ENCODE peak calls at places on chromosomes 16 and 17, in six cellular contexts. One of them, this sample, is unnamed. For H3K27me3, the result is how much of the 10 kb centered on the place peaks cover.

GRCh38 chr16:79662673-79663313 is 62.3 kb upstream of the MAF start:
- DNase-seq in GM12878: no peak
- DNase-seq in prostate gland: no peak
- DNase-seq in transverse colon: no peak
- DNase-seq in stomach: no peak
- DNase-seq in heart left ventricle: no peak
- DNase-seq in this sample: no peak

GRCh38 chr17:40958086-40958953 is 8.4 kb downstream of the KRT39 start:
- DNase-seq in GM12878: no peak
- DNase-seq in prostate gland: peak
- DNase-seq in transverse colon: peak
- DNase-seq in stomach: peak
- DNase-seq in heart left ventricle: no peak
- DNase-seq in this sample: no peak

GRCh38 chr17:19431691-19432090 is 20.7 kb downstream of the RNF112 start:
- DNase-seq in GM12878: no peak
- DNase-seq in prostate gland: no peak
- DNase-seq in transverse colon: no peak
- DNase-seq in stomach: no peak
- DNase-seq in heart left ventricle: no peak
- DNase-seq in this sample: no peak

GRCh38 chr17:67376892-67377726 is at the start of gene PITPNC1:
- DNase-seq in GM12878: no peak
- DNase-seq in prostate gland: peak
- DNase-seq in transverse colon: peak
- DNase-seq in stomach: peak
- DNase-seq in heart left ventricle: peak
- DNase-seq in this sample: peak

GRCh38 chr17:40598928-40599627 is 33.8 kb upstream of the CCR7 start:
- DNase-seq in GM12878: peak
- DNase-seq in prostate gland: no peak
- DNase-seq in transverse colon: peak
- DNase-seq in stomach: no peak
- DNase-seq in heart left ventricle: no peak
- DNase-seq in this sample: peak

GRCh38 chr17:58092797-58093385 is 9.7 kb downstream of the DYNLL2 start:
- DNase-seq in GM12878: no peak
- DNase-seq in prostate gland: no peak
- DNase-seq in transverse colon: no peak
- DNase-seq in stomach: no peak
- DNase-seq in heart left ventricle: no peak
- DNase-seq in this sample: no peak

GRCh38 chr16:54175552-54176375 is 110.8 kb downstream of the IRX3 start:
- DNase-seq in GM12878: no peak
- DNase-seq in prostate gland: no peak
- DNase-seq in transverse colon: no peak
- DNase-seq in stomach: no peak
- DNase-seq in heart left ventricle: no peak
- DNase-seq in this sample: no peak

GRCh38 chr17:17959520-17960361 is 12.5 kb downstream of the TOM1L2 start:
- DNase-seq in GM12878: peak
- DNase-seq in prostate gland: no peak
- DNase-seq in transverse colon: no peak
- DNase-seq in stomach: no peak
- DNase-seq in heart left ventricle: no peak
- DNase-seq in this sample: no peak

GRCh38 chr16:84834403-84834772 is 14.6 kb downstream of the CRISPLD2 start:
- DNase-seq in GM12878: no peak
- DNase-seq in prostate gland: no peak
- DNase-seq in transverse colon: no peak
- DNase-seq in stomach: no peak
- DNase-seq in heart left ventricle: no peak
- DNase-seq in this sample: peak

DNA sequence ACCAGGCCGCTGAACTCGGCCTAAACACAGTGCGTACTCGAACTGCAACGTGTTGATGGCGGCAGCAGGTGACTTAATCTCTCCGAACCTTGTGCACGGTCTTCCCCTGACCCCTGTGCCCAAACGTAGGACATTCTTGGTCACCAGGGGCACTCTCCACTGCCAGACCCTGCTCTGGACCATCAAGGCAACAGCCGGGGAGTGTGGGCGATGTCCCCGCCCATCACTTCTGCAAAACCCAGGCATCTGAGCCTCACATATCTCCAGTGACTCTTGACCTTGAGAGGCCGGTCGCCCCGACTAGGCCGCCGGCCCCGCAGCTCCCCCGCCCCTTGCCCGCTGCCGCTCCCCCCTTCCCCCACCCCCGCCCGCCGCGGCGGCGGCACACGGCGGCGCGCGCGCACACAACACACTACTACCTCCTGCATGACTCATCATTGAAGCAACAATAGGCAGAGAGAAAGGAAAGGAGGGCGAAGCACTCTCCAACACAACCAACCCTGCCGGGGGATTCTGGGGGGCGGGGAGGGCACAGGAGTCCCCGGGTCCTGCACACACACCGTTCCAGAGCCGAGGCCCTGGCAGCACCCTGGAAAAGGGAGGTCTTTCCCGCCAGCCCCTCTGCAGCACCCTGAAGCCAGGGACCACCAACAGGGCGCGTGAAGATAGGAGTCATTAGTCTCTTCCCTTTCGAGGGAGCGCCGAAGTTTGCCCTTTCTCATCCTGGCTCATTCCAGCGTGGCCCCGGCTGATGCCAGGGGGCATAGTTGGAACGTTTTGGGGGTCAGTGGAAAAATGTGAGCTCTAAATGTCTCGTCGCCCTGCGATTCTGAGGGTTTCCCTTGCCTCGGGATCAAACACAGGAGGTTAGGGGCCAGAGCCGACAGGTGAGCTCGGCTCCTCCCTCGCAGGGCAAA is 1.9 kb downstream of the MNT start:
- DNase-seq in GM12878: no peak
- DNase-seq in prostate gland: peak
- DNase-seq in transverse colon: peak
- DNase-seq in stomach: peak
- DNase-seq in heart left ventricle: peak
- DNase-seq in this sample: peak
- TF ChIP-seq POLR2A in GM12878: peak
- TF ChIP-seq POLR2A in prostate gland: peak
- TF ChIP-seq POLR2A in transverse colon: no peak
- TF ChIP-seq POLR2A in stomach: no peak
- TF ChIP-seq POLR2A in heart left ventricle: no peak
- TF ChIP-seq POLR2A in this sample: no peak

DNA sequence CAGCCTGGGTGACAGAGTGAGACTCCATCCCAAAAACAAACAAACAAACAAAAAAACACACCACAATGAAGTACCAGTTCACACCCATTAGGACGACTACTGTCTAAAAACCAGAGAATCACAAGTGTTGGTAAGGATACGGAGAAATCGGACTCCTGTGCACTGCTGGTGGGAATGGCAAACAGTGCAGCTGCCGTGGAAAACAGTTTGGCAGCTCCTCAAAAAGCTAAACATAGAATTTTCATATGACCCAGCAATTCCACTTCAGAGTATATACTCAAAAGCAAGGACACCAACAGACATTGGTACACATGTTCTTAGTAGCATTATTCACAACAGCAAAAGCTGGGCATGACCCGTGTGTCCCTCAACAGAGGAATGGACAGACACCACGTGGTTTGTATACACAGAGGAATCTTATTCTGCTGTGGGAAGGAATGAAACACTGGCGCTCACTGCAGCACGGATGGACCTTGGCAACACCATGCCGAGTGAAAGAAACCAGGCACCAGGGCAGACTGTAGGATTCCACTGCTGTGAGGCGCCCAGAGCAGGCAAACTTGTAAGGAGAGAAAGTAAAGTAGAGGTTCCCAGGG is 16.0 kb downstream of the NPTX1 start:
- DNase-seq in GM12878: no peak
- DNase-seq in prostate gland: no peak
- DNase-seq in transverse colon: no peak
- DNase-seq in stomach: no peak
- DNase-seq in heart left ventricle: no peak
- DNase-seq in this sample: no peak
- H3K27me3 ChIP-seq in GM12878: under half
- H3K27me3 ChIP-seq in prostate gland: under half
- H3K27me3 ChIP-seq in transverse colon: under half
- H3K27me3 ChIP-seq in stomach: under half
- H3K27me3 ChIP-seq in heart left ventricle: under half
- H3K27me3 ChIP-seq in this sample: under half

GRCh38 chr17:77455111-77455877 is 314.5 kb downstream of the SEC14L1 start:
- DNase-seq in GM12878: no peak
- DNase-seq in prostate gland: no peak
- DNase-seq in transverse colon: no peak
- DNase-seq in stomach: no peak
- DNase-seq in heart left ventricle: no peak
- DNase-seq in this sample: no peak
- H3K27ac ChIP-seq in GM12878: peak
- H3K27ac ChIP-seq in prostate gland: peak
- H3K27ac ChIP-seq in transverse colon: peak
- H3K27ac ChIP-seq in stomach: peak
- H3K27ac ChIP-seq in heart left ventricle: no peak
- H3K27ac ChIP-seq in this sample: no peak

DNA sequence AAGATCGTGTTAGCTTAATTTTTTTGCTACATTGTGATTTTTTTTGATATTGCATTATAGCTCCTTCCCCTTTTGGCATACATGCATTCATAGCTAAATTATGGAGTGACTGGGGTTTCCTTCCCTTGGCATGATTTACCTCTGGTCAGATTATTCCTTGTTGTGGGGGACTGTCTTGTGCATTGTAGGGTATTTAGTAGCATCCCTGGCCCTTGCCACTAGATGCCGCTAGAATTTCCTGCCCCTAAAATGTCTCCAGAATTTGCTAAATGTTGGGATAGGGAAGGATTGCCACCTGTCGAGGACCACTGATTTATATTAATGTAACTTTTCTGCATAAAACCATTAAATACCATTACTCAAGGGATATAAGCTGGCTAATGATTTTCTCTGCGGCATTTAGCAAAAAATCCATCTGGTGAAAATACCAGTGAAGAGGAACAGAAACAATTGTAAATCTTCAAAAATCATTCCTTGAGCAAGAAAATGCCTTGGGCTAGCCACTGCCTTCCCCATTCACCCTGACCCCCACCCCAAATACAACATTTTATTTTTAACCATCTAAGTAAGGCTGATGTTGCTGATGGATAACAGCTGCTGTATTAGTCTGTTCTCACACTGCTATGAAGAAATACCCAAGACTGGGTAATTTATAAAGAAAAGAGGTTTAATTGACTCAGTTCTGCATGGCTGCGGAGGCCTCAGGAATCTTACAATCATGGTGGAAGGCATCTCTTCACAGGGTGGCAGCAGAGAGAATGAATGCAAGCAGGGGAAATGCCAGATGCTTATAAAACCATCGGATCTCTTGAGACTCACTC is 195.2 kb downstream of the MAP2K6 start:
- DNase-seq in GM12878: no peak
- DNase-seq in prostate gland: no peak
- DNase-seq in transverse colon: no peak
- DNase-seq in stomach: no peak
- DNase-seq in heart left ventricle: no peak
- DNase-seq in this sample: peak
- TF ChIP-seq POLR2A in GM12878: no peak
- TF ChIP-seq POLR2A in prostate gland: no peak
- TF ChIP-seq POLR2A in transverse colon: no peak
- TF ChIP-seq POLR2A in stomach: no peak
- TF ChIP-seq POLR2A in heart left ventricle: no peak
- TF ChIP-seq POLR2A in this sample: no peak

DNA sequence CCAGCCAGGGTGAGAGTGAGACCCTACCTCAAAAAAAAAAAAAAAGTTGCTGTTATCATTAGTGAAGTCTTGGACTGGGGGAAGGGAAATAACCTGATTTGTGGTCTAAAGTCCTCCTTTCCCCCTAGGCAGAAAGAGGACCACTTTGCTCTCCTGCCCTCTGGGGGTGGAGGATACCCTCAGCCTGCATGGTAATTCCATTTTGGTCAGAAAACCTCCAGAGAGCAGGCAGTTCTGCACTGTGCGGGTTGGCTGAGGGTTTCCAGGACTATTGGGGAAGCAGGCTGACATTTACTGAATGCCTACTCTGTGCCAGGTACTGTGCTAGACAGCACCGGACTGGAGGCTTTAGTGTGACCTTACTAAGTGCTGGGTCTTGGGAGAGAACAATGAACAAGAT is 2.6 kb downstream of the ADAP2 start:
- DNase-seq in GM12878: no peak
- DNase-seq in prostate gland: no peak
- DNase-seq in transverse colon: no peak
- DNase-seq in stomach: no peak
- DNase-seq in heart left ventricle: no peak
- DNase-seq in this sample: no peak
- H3K27me3 ChIP-seq in GM12878: under half
- H3K27me3 ChIP-seq in prostate gland: under half
- H3K27me3 ChIP-seq in transverse colon: half or more
- H3K27me3 ChIP-seq in stomach: under half
- H3K27me3 ChIP-seq in heart left ventricle: under half
- H3K27me3 ChIP-seq in this sample: under half

This sample was measured in thyroid gland.